ENCODE peak calls at places on chromosome 7, in five cellular contexts. One of them, this sample, is unnamed. For H3K27me3, the result is how much of the 10 kb centered on the place peaks cover.

GRCh38 chr7:46123-46829 is 146.1 kb upstream of the FAM20C start:
- DNase-seq in body of pancreas: no peak
- DNase-seq in AG04450: no peak
- DNase-seq in left ventricle myocardium inferior: no peak
- DNase-seq in esophagus squamous epithelium: no peak
- DNase-seq in this sample: no peak

GRCh38 chr7:47454066-47454950 is 127.6 kb downstream of the TNS3 start:
- DNase-seq in body of pancreas: no peak
- DNase-seq in left ventricle myocardium inferior: no peak
- DNase-seq in AG04450: no peak
- DNase-seq in esophagus squamous epithelium: no peak
- DNase-seq in this sample: no peak

GRCh38 chr7:36301914-36302771 is 87.5 kb upstream of the ANLN start:
- DNase-seq in AG04450: no peak
- DNase-seq in body of pancreas: no peak
- DNase-seq in esophagus squamous epithelium: no peak
- DNase-seq in left ventricle myocardium inferior: no peak
- DNase-seq in this sample: no peak

GRCh38 chr7:39937366-39938153 is 12.5 kb upstream of the CDK13 start:
- DNase-seq in esophagus squamous epithelium: no peak
- DNase-seq in AG04450: no peak
- DNase-seq in left ventricle myocardium inferior: no peak
- DNase-seq in body of pancreas: no peak
- DNase-seq in this sample: no peak

GRCh38 chr7:2833087-2833910 is 10.8 kb downstream of the GNA12 start:
- DNase-seq in body of pancreas: no peak
- DNase-seq in esophagus squamous epithelium: no peak
- DNase-seq in left ventricle myocardium inferior: no peak
- DNase-seq in AG04450: no peak
- DNase-seq in this sample: no peak

GRCh38 chr7:155227004-155227787 is 70.5 kb upstream of the INSIG1 start:
- DNase-seq in body of pancreas: no peak
- DNase-seq in esophagus squamous epithelium: no peak
- DNase-seq in left ventricle myocardium inferior: no peak
- DNase-seq in AG04450: no peak
- DNase-seq in this sample: no peak

GRCh38 chr7:107879400-107880035 is 11.5 kb upstream of the DLD start:
- DNase-seq in esophagus squamous epithelium: no peak
- DNase-seq in left ventricle myocardium inferior: no peak
- DNase-seq in AG04450: no peak
- DNase-seq in body of pancreas: peak
- DNase-seq in this sample: no peak

GRCh38 chr7:49346200-49346899 is 422.0 kb downstream of the CDC14C start:
- DNase-seq in esophagus squamous epithelium: no peak
- DNase-seq in body of pancreas: no peak
- DNase-seq in AG04450: no peak
- DNase-seq in left ventricle myocardium inferior: no peak
- DNase-seq in this sample: no peak

GRCh38 chr7:41224063-41224763 is 478.7 kb downstream of the INHBA start:
- DNase-seq in body of pancreas: no peak
- DNase-seq in esophagus squamous epithelium: no peak
- DNase-seq in AG04450: no peak
- DNase-seq in left ventricle myocardium inferior: no peak
- DNase-seq in this sample: no peak

GRCh38 chr7:102988631-102989030 is 75.8 kb downstream of the LRRC17 start:
- DNase-seq in body of pancreas: no peak
- DNase-seq in AG04450: no peak
- DNase-seq in left ventricle myocardium inferior: no peak
- DNase-seq in esophagus squamous epithelium: no peak
- DNase-seq in this sample: no peak

GRCh38 chr7:2480071-2480410 is 3.8 kb upstream of the GRIFIN start:
- DNase-seq in esophagus squamous epithelium: no peak
- DNase-seq in AG04450: no peak
- DNase-seq in left ventricle myocardium inferior: no peak
- DNase-seq in body of pancreas: no peak
- DNase-seq in this sample: no peak

GRCh38 chr7:139536158-139536557 is 12.7 kb downstream of the CLEC2L start:
- DNase-seq in left ventricle myocardium inferior: no peak
- DNase-seq in esophagus squamous epithelium: no peak
- DNase-seq in body of pancreas: no peak
- DNase-seq in AG04450: no peak
- DNase-seq in this sample: no peak

GRCh38 chr7:116633131-116633988 is 38.6 kb upstream of the MET start:
- DNase-seq in AG04450: no peak
- DNase-seq in left ventricle myocardium inferior: no peak
- DNase-seq in esophagus squamous epithelium: no peak
- DNase-seq in body of pancreas: no peak
- DNase-seq in this sample: no peak

GRCh38 chr7:154857240-154857639 is 145.7 kb downstream of the PAXIP1 start:
- DNase-seq in AG04450: no peak
- DNase-seq in body of pancreas: no peak
- DNase-seq in esophagus squamous epithelium: no peak
- DNase-seq in left ventricle myocardium inferior: no peak
- DNase-seq in this sample: no peak

GRCh38 chr7:90246184-90246583 is 1.2 kb downstream of the CFAP69 start:
- DNase-seq in AG04450: no peak
- DNase-seq in esophagus squamous epithelium: no peak
- DNase-seq in left ventricle myocardium inferior: no peak
- DNase-seq in body of pancreas: no peak
- DNase-seq in this sample: no peak

GRCh38 chr7:99097730-99098129 is 46.2 kb downstream of the SMURF1 start:
- DNase-seq in esophagus squamous epithelium: no peak
- DNase-seq in body of pancreas: no peak
- DNase-seq in AG04450: no peak
- DNase-seq in left ventricle myocardium inferior: no peak
- DNase-seq in this sample: no peak

GRCh38 chr7:142880886-142881505 is 4.5 kb downstream of the TRPV6 start:
- DNase-seq in esophagus squamous epithelium: no peak
- DNase-seq in left ventricle myocardium inferior: no peak
- DNase-seq in body of pancreas: peak
- DNase-seq in AG04450: no peak
- DNase-seq in this sample: no peak
- H3K27me3 ChIP-seq in esophagus squamous epithelium: under half
- H3K27me3 ChIP-seq in left ventricle myocardium inferior: half or more
- H3K27me3 ChIP-seq in body of pancreas: under half
- H3K27me3 ChIP-seq in AG04450: under half
- H3K27me3 ChIP-seq in this sample: under half

GRCh38 chr7:74503061-74503460 is 49.4 kb downstream of the GTF2IRD1 start:
- DNase-seq in esophagus squamous epithelium: no peak
- DNase-seq in AG04450: no peak
- DNase-seq in body of pancreas: peak
- DNase-seq in left ventricle myocardium inferior: no peak
- DNase-seq in this sample: no peak

GRCh38 chr7:74502216-74502891 is 48.6 kb downstream of the GTF2IRD1 start:
- DNase-seq in AG04450: no peak
- DNase-seq in body of pancreas: peak
- DNase-seq in esophagus squamous epithelium: no peak
- DNase-seq in left ventricle myocardium inferior: peak
- DNase-seq in this sample: no peak

GRCh38 chr7:74505426-74506328 is 52.0 kb downstream of the GTF2IRD1 start:
- DNase-seq in esophagus squamous epithelium: no peak
- DNase-seq in left ventricle myocardium inferior: no peak
- DNase-seq in body of pancreas: no peak
- DNase-seq in AG04450: peak
- DNase-seq in this sample: no peak

GRCh38 chr7:74506329-74506724 is 52.6 kb downstream of the GTF2IRD1 start:
- DNase-seq in body of pancreas: no peak
- DNase-seq in esophagus squamous epithelium: no peak
- DNase-seq in left ventricle myocardium inferior: no peak
- DNase-seq in AG04450: no peak
- DNase-seq in this sample: no peak

DNA sequence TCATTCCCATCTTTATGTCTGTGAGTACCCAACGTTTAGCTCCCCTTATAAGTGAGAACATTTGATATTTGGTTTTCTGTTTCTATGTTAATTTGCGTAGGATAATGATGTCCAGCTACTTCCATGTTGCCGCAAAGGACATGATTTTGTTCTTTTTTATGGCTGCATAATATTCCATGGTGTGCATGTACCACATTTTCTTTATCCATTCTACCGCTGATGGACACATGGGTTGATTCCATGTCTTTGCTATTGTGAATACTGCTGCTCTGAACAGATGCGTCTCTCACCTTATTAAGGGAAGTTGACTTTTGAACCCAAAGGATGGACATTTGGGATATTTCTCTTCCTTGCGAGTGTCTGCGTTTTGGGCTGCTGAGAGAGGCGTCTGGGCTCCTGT is 50.2 kb downstream of the GTF2IRD1 start:
- DNase-seq in AG04450: no peak
- DNase-seq in left ventricle myocardium inferior: no peak
- DNase-seq in esophagus squamous epithelium: no peak
- DNase-seq in body of pancreas: no peak
- DNase-seq in this sample: no peak
- H3K27me3 ChIP-seq in AG04450: under half
- H3K27me3 ChIP-seq in left ventricle myocardium inferior: under half
- H3K27me3 ChIP-seq in esophagus squamous epithelium: under half
- H3K27me3 ChIP-seq in body of pancreas: under half
- H3K27me3 ChIP-seq in this sample: under half

GRCh38 chr7:101506531-101506930 is 122.6 kb downstream of the MYL10 start:
- DNase-seq in left ventricle myocardium inferior: no peak
- DNase-seq in body of pancreas: no peak
- DNase-seq in AG04450: no peak
- DNase-seq in esophagus squamous epithelium: no peak
- DNase-seq in this sample: no peak
- H3K27me3 ChIP-seq in left ventricle myocardium inferior: half or more
- H3K27me3 ChIP-seq in body of pancreas: under half
- H3K27me3 ChIP-seq in AG04450: under half
- H3K27me3 ChIP-seq in esophagus squamous epithelium: under half
- H3K27me3 ChIP-seq in this sample: under half

DNA sequence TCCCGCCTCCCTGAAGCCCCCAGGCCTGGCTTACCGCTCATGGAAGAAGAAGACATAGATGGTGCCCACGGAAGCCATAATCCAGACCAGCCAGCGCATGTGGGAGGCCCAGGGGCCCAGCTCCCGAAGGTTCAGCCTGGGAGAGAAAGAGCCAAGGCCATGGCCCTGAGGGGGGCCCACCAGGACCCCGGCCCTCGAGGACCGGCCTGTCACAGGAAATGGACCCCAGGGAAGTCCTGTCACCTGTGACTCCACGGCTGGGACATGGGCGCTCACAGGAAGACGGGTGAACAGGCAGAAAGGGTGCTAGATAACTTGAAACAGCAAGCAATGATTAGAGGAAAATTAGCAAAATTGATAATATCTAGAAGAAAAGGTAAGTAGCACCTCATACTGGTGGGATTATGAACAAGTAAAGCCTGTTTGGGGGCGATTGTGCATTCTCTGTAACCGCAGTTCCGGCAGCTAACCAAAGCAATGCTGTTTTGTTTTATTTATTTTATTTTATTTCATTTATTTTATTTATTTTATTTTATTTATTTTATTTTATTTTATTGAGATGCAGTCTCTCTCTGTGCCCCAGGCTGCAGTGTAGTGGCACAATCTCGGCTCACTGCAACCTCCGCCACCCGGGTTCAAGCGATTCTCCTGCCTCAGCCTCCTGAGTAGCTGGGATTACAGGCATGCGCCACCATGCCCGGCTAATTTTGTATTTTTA is 27.8 kb upstream of the RADIL start:
- DNase-seq in AG04450: no peak
- DNase-seq in body of pancreas: no peak
- DNase-seq in esophagus squamous epithelium: no peak
- DNase-seq in left ventricle myocardium inferior: no peak
- DNase-seq in this sample: no peak
- H3K27me3 ChIP-seq in AG04450: under half
- H3K27me3 ChIP-seq in body of pancreas: under half
- H3K27me3 ChIP-seq in esophagus squamous epithelium: under half
- H3K27me3 ChIP-seq in left ventricle myocardium inferior: under half
- H3K27me3 ChIP-seq in this sample: under half

GRCh38 chr7:4904346-4904745 is 20.8 kb upstream of the RADIL start:
- DNase-seq in esophagus squamous epithelium: no peak
- DNase-seq in left ventricle myocardium inferior: no peak
- DNase-seq in body of pancreas: no peak
- DNase-seq in AG04450: no peak
- DNase-seq in this sample: no peak
- H3K27me3 ChIP-seq in esophagus squamous epithelium: under half
- H3K27me3 ChIP-seq in left ventricle myocardium inferior: half or more
- H3K27me3 ChIP-seq in body of pancreas: under half
- H3K27me3 ChIP-seq in AG04450: under half
- H3K27me3 ChIP-seq in this sample: under half

GRCh38 chr7:151816562-151817314 is 60.2 kb downstream of the PRKAG2 start:
- DNase-seq in left ventricle myocardium inferior: no peak
- DNase-seq in body of pancreas: no peak
- DNase-seq in esophagus squamous epithelium: no peak
- DNase-seq in AG04450: no peak
- DNase-seq in this sample: no peak
- H3K27me3 ChIP-seq in left ventricle myocardium inferior: under half
- H3K27me3 ChIP-seq in body of pancreas: under half
- H3K27me3 ChIP-seq in esophagus squamous epithelium: under half
- H3K27me3 ChIP-seq in AG04450: half or more
- H3K27me3 ChIP-seq in this sample: under half

GRCh38 chr7:1434165-1434718 is 25.0 kb downstream of the MICALL2 start:
- DNase-seq in left ventricle myocardium inferior: no peak
- DNase-seq in AG04450: no peak
- DNase-seq in body of pancreas: no peak
- DNase-seq in esophagus squamous epithelium: no peak
- DNase-seq in this sample: no peak
- H3K27me3 ChIP-seq in left ventricle myocardium inferior: under half
- H3K27me3 ChIP-seq in AG04450: under half
- H3K27me3 ChIP-seq in body of pancreas: under half
- H3K27me3 ChIP-seq in esophagus squamous epithelium: under half
- H3K27me3 ChIP-seq in this sample: under half

GRCh38 chr7:5429857-5430611 is 6.4 kb upstream of the TNRC18 start:
- DNase-seq in left ventricle myocardium inferior: peak
- DNase-seq in esophagus squamous epithelium: no peak
- DNase-seq in body of pancreas: peak
- DNase-seq in AG04450: no peak
- DNase-seq in this sample: peak

GRCh38 chr7:5430612-5430947 is 6.9 kb upstream of the TNRC18 start:
- DNase-seq in left ventricle myocardium inferior: no peak
- DNase-seq in AG04450: no peak
- DNase-seq in body of pancreas: no peak
- DNase-seq in esophagus squamous epithelium: no peak
- DNase-seq in this sample: no peak

GRCh38 chr7:5433181-5433580 is 9.5 kb upstream of the TNRC18 start:
- DNase-seq in body of pancreas: no peak
- DNase-seq in left ventricle myocardium inferior: no peak
- DNase-seq in esophagus squamous epithelium: no peak
- DNase-seq in AG04450: no peak
- DNase-seq in this sample: no peak

GRCh38 chr7:5431485-5432118 is 8.0 kb upstream of the TNRC18 start:
- DNase-seq in AG04450: no peak
- DNase-seq in body of pancreas: no peak
- DNase-seq in esophagus squamous epithelium: no peak
- DNase-seq in left ventricle myocardium inferior: no peak
- DNase-seq in this sample: no peak

GRCh38 chr7:5432691-5433090 is 9.1 kb upstream of the TNRC18 start:
- DNase-seq in body of pancreas: no peak
- DNase-seq in esophagus squamous epithelium: no peak
- DNase-seq in AG04450: no peak
- DNase-seq in left ventricle myocardium inferior: no peak
- DNase-seq in this sample: no peak
- H3K27me3 ChIP-seq in body of pancreas: under half
- H3K27me3 ChIP-seq in esophagus squamous epithelium: under half
- H3K27me3 ChIP-seq in AG04450: under half
- H3K27me3 ChIP-seq in left ventricle myocardium inferior: under half
- H3K27me3 ChIP-seq in this sample: under half